ENCODE peak calls at places on chromosomes 1 and 21, in four cellular contexts. P, K, Y and L are unnamed samples.

GRCh38 chr21:39911286-39911685 is 44.0 kb downstream of the PCP4 start:
- DNase-seq in K (no peak), Y (no peak), P (no peak), L (no peak)

GRCh38 chr1:177310326-177310725 is 139.6 kb downstream of the BRINP2 start:
- DNase-seq in K (no peak), Y (no peak), P (no peak), L (no peak)

GRCh38 chr1:32742132-32742947 is 39.8 kb upstream of the SYNC start:
- DNase-seq in K (peak), Y (no peak), P (no peak), L (no peak)

GRCh38 chr1:236692722-236693121 is 6.4 kb downstream of the ACTN2 start:
- DNase-seq in P (no peak), Y (no peak), K (no peak), L (no peak)

GRCh38 chr1:62687903-62688686 is at the start of gene DOCK7:
- DNase-seq in Y (peak), K (peak), P (no peak), L (peak)

GRCh38 chr1:220483700-220484099 is 44.2 kb upstream of the MARK1 start:
- DNase-seq in K (no peak), Y (no peak), P (no peak), L (peak)

GRCh38 chr1:201255470-201256362 is 27.6 kb upstream of the PKP1 start:
- DNase-seq in Y (no peak), K (no peak), P (no peak), L (no peak)

GRCh38 chr21:33357177-33357576 is 32.4 kb downstream of the IFNAR1 start:
- DNase-seq in P (no peak), K (no peak), Y (no peak), L (no peak)

GRCh38 chr1:151510957-151511635 is at the start of gene CGN:
- DNase-seq in K (peak), P (no peak), Y (peak), L (peak)

GRCh38 chr1:63773815-63774616 is at the start of gene ROR1:
- DNase-seq in P (no peak), K (peak), Y (peak), L (peak)

GRCh38 chr1:63773496-63773814 is 362 bp upstream of the ROR1 start:
- DNase-seq in K (no peak), Y (no peak), P (no peak), L (no peak)

GRCh38 chr1:63772876-63773275 is 941 bp upstream of the ROR1 start:
- DNase-seq in Y (no peak), P (no peak), K (no peak), L (no peak)

GRCh38 chr1:63775418-63776127 is 1.8 kb downstream of the ROR1 start:
- DNase-seq in K (no peak), P (no peak), Y (no peak), L (no peak)

DNA sequence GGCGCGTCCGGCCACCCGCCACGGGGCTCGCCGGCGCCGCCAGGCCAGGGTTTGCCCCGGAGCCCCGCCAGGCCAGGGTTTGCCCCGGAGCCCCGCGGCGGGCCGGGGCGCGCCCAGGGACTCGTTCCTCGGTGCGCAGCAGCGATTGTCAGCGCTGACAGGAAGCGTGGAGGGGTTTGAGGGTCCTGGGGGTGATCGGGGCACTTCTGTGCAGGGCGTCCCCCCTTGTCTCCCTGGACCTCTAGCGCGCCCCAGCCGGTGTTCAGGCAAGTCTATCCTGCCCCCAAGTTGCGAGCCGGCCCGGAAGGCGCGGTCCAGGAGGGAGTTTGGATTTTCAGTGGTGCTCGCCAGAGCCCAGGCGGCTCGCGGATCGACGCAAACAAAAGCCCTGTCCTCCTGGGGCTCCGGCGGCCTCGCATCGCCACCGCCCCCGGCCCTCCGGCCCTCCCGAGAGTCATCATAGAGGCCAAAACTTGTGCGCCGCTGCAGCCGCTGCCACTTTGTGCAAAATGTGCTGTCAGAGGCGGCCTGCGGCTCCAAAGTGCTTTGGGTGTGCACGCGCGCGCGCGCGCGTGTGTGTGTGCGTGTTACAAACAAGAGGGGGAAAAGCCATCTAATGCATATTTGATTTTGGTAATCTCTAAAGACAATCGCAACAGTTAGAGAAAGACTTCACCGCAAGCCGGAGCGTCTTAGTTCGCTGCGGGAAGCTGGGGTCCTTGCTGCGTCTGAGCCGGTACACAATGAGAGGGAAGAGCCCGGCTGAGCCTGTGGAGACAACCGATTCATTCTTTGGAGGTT is 1.0 kb downstream of the ROR1 start:
- DNase-seq in P (no peak), Y (peak), K (no peak), L (peak)
- TF ChIP-seq SUZ12 in P (no peak), Y (no peak), K (no peak), L (no peak)

GRCh38 chr1:116556289-116557006 is 14.4 kb downstream of the CD58 start:
- DNase-seq in K (no peak), P (peak), Y (no peak), L (no peak)
- TF ChIP-seq YY1 in K (no peak), P (peak), Y (no peak), L (no peak)

DNA sequence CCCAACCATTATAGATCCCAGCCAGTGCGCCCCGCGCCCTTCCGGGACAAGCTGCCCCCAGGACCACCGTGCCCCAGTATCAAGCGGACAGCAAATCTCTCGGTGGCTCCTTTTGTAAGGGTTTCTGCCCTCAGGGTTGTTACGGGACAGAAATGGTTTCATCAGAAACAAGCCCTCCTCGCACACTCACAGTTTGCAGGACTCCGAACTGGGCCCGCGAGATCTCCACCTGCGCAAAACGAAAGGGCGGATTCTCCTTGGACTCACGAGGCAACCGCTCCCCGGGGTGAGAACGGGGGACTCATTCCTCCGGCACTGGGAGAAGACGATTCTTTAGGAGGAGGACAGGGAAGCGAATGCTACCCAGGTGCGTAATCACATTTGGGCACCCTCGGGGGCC is 51.1 kb upstream of the H6PD start:
- DNase-seq in Y (no peak), P (no peak), K (no peak), L (no peak)
- H3K4me3 ChIP-seq in Y (peak), P (peak), K (no peak), L (peak)

DNA sequence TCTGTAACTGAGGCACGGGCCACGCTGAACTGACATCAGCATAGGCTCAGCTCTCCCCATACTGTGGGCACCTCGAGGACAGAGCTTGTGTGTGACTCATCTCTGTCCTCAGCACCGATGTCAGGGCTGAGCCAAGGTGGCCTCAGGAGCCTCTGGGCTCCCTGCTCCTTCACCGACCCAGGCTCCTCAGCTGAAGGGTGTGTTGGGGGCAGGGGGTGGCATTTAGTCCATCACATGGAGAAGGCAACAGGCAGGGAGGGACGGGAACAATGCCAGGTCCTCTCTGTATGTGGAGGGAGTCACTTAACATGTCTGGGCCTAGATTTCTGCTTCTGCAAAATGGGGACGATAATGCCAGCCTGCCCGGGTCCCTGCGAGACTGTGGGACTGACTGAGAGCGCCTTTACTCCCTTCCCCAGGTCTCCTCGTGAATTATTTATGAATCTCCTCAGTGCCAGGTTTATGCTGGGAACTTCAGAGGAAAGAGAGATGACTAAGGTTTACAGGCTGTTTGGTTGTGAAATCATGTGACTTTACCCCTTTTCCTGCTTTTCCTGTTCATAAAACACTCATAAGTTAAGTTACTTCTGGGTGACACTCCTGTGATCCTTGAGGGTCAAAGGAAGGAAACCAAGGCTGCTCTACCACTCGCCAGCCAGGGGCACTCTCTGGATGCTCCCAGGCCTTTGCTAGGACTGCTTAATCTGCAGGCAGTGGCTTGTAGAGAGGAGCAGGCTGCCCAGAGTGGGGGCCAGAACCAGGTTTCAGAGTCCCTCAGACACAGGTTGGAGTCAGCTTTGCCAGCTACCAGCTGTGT is 16.2 kb downstream of the TTC39A start:
- DNase-seq in K (no peak), Y (no peak), P (no peak), L (no peak)
- TF ChIP-seq SUZ12 in K (no peak), Y (no peak), P (no peak), L (no peak)

GRCh38 chr1:109910963-109911798 is 532 bp downstream of the CSF1 start:
- DNase-seq in K (no peak), Y (no peak), P (no peak), L (no peak)

GRCh38 chr1:109908857-109909256 is 1.8 kb upstream of the CSF1 start:
- DNase-seq in Y (no peak), K (no peak), P (no peak), L (no peak)

GRCh38 chr1:109909531-109909930 is 1.1 kb upstream of the CSF1 start:
- DNase-seq in P (no peak), Y (no peak), K (no peak), L (no peak)

GRCh38 chr1:109912214-109912861 is 1.7 kb downstream of the CSF1 start:
- DNase-seq in K (no peak), Y (no peak), P (no peak), L (no peak)

DNA sequence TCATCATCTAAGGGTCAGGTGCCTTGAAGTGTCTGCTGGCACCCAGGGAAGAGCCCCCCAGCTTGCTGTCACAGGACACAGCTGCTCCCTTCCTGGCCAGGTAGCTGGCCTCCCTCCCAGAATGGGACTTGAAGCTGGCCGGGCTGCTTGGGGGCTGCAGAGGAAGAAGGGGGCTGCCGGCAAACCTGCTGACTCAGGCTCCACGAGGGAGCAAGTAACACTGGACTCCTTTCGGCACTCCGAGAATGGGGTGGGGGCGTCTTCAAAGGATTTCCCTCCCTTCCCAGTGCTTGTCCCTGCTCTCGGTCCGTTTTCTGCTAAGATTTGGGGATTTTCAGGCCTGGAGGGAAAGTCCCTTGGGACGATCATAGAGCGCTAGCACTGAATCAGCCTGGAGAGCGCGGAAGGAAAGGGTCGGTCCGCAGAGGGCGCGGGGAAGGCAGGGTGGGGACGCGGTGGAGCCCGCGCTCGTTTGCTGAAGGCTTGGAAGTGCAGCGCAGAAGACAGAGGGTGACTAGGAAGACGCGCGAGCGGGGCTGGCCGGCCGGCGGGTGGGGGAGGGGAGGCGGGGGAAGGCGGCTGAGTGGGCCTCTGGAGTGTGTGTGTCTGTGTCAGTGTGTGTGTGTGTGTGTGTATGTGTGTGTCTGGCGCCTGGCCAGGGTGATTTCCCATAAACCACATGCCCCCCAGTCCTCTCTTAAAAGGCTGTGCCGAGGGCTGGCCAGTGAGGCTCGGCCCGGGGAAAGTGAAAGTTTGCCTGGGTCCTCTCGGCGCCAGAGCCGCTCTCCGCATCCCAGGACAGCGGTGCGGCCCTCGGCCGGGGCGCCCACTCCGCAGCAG is at the start of gene CSF1:
- DNase-seq in Y (no peak), K (no peak), P (peak), L (no peak)
- TF ChIP-seq YY1 in Y (no peak), K (no peak), P (no peak), L (no peak)